ENCODE peak calls at places on chromosomes 7 and 10, in seven cellular contexts. N, U, Z, I, T, G and R are unnamed samples.

GRCh38 chr7:51344406-51344805 is 27.8 kb upstream of the COBL start:
- DNase-seq in N (no peak), U (no peak), Z (no peak), I (no peak), T (peak), G (no peak), R (no peak)

GRCh38 chr10:114045071-114045737 is 1.5 kb downstream of the ADRB1 start:
- DNase-seq in N (no peak), U (peak), Z (peak), I (no peak), T (peak), G (no peak), R (no peak)

GRCh38 chr7:22569586-22570321 is 69.8 kb upstream of the STEAP1B start:
- DNase-seq in N (no peak), U (peak), Z (no peak), I (no peak), T (no peak), G (no peak), R (no peak)

GRCh38 chr10:60710041-60710440 is 68.2 kb upstream of the CDK1 start:
- DNase-seq in N (no peak), U (no peak), Z (no peak), I (no peak), T (no peak), G (no peak), R (no peak)

GRCh38 chr10:48428896-48429295 is 122.4 kb downstream of the MAPK8 start:
- DNase-seq in N (no peak), U (no peak), Z (no peak), I (no peak), T (no peak), G (no peak), R (no peak)

GRCh38 chr10:30343962-30344361 is 5.1 kb downstream of the MTPAP start:
- DNase-seq in N (no peak), U (no peak), Z (no peak), I (no peak), T (no peak), G (no peak), R (no peak)

GRCh38 chr10:71395621-71396020 is 1.1 kb upstream of the CDH23 start:
- DNase-seq in N (no peak), U (no peak), Z (no peak), I (no peak), T (no peak), G (no peak), R (no peak)

GRCh38 chr7:2968176-2968575 is 75.5 kb downstream of the CARD11 start:
- DNase-seq in N (no peak), U (peak), Z (no peak), I (peak), T (no peak), G (peak), R (no peak)

GRCh38 chr7:88169717-88170320 is 50.0 kb downstream of the SRI start:
- DNase-seq in N (no peak), U (no peak), Z (no peak), I (no peak), T (no peak), G (no peak), R (no peak)

GRCh38 chr10:63346015-63346441 is 119.7 kb downstream of the JMJD1C start:
- DNase-seq in N (no peak), U (no peak), Z (no peak), I (no peak), T (no peak), G (no peak), R (no peak)

GRCh38 chr10:78357027-78357672 is 323.5 kb downstream of the RPS24 start:
- DNase-seq in N (no peak), U (no peak), Z (no peak), I (no peak), T (no peak), G (no peak), R (no peak)

GRCh38 chr7:3215624-3216585 is 85.1 kb upstream of the SDK1 start:
- DNase-seq in N (no peak), U (no peak), Z (no peak), I (no peak), T (no peak), G (no peak), R (no peak)

GRCh38 chr10:75788394-75789205 is 357.2 kb downstream of the LRMDA start:
- DNase-seq in N (no peak), U (no peak), Z (no peak), I (no peak), T (peak), G (no peak), R (no peak)

GRCh38 chr7:41691286-41691966 is 11.5 kb downstream of the INHBA start:
- DNase-seq in N (no peak), U (no peak), Z (no peak), I (no peak), T (no peak), G (no peak), R (no peak)

GRCh38 chr7:22110881-22111280 is 165.2 kb upstream of the CDCA7L start:
- DNase-seq in N (no peak), U (no peak), Z (no peak), I (no peak), T (no peak), G (no peak), R (no peak)

GRCh38 chr7:88243345-88243909 is 23.6 kb upstream of the SRI start:
- DNase-seq in N (no peak), U (no peak), Z (no peak), I (no peak), T (no peak), G (no peak), R (no peak)

GRCh38 chr10:70475661-70476060 is 2.9 kb upstream of the PALD1 start:
- DNase-seq in N (no peak), U (no peak), Z (no peak), I (no peak), T (no peak), G (no peak), R (no peak)

GRCh38 chr10:100970914-100971811 is 1.9 kb downstream of the SEMA4G start:
- DNase-seq in N (no peak), U (no peak), Z (no peak), I (no peak), T (peak), G (peak), R (no peak)

GRCh38 chr10:127186846-127187245 is 9.5 kb downstream of the INSYN2A start:
- DNase-seq in N (no peak), U (no peak), Z (no peak), I (no peak), T (no peak), G (no peak), R (no peak)

GRCh38 chr7:99762680-99763327 is 21.2 kb downstream of the CYP3A4 start:
- DNase-seq in N (no peak), U (no peak), Z (peak), I (no peak), T (peak), G (no peak), R (no peak)

GRCh38 chr10:76763360-76763759 is 874.2 kb downstream of the KCNMA1 start:
- DNase-seq in N (no peak), U (no peak), Z (no peak), I (no peak), T (no peak), G (no peak), R (no peak)

GRCh38 chr7:118285358-118285757 is 60.9 kb downstream of the ANKRD7 start:
- DNase-seq in N (no peak), U (no peak), Z (no peak), I (no peak), T (no peak), G (no peak), R (no peak)

GRCh38 chr10:86673827-86674581 is 5.7 kb downstream of the LDB3 start:
- DNase-seq in N (no peak), U (no peak), Z (peak), I (peak), T (no peak), G (no peak), R (no peak)

GRCh38 chr7:106518986-106519385 is 142.0 kb downstream of the CCDC71L start:
- DNase-seq in N (no peak), U (no peak), Z (no peak), I (no peak), T (no peak), G (no peak), R (no peak)

GRCh38 chr7:124762611-124763143 is 2.9 kb downstream of the GPR37 start:
- DNase-seq in N (no peak), U (no peak), Z (no peak), I (no peak), T (peak), G (no peak), R (no peak)

GRCh38 chr10:79984851-79985250 is 35.9 kb upstream of the SFTPD start:
- DNase-seq in N (no peak), U (peak), Z (no peak), I (no peak), T (no peak), G (no peak), R (no peak)

GRCh38 chr7:81482600-81483186 is 287.2 kb downstream of the HGF start:
- DNase-seq in N (no peak), U (no peak), Z (no peak), I (no peak), T (no peak), G (no peak), R (no peak)

GRCh38 chr10:85548038-85548437 is 818.6 kb downstream of the GRID1 start:
- DNase-seq in N (no peak), U (no peak), Z (no peak), I (peak), T (peak), G (no peak), R (peak)

GRCh38 chr7:139720705-139721231 is 57.0 kb downstream of the HIPK2 start:
- DNase-seq in N (no peak), U (no peak), Z (no peak), I (no peak), T (no peak), G (peak), R (no peak)

GRCh38 chr7:139494835-139495568 is 11.5 kb upstream of the KLRG2 start:
- DNase-seq in N (no peak), U (no peak), Z (no peak), I (no peak), T (no peak), G (no peak), R (no peak)

GRCh38 chr10:31927597-31928530 is 767 bp downstream of the ARHGAP12 start:
- DNase-seq in N (peak), U (peak), Z (peak), I (peak), T (peak), G (peak), R (peak)

GRCh38 chr7:47638679-47639306 is 56.9 kb upstream of the TNS3 start:
- DNase-seq in N (no peak), U (no peak), Z (no peak), I (no peak), T (peak), G (no peak), R (no peak)

GRCh38 chr7:23467731-23468720 is 2.3 kb downstream of the IGF2BP3 start:
- DNase-seq in N (no peak), U (no peak), Z (no peak), I (no peak), T (no peak), G (no peak), R (no peak)

GRCh38 chr7:44398953-44399574 is 73.7 kb upstream of the CAMK2B start:
- DNase-seq in N (no peak), U (no peak), Z (no peak), I (no peak), T (no peak), G (no peak), R (no peak)

GRCh38 chr10:77405771-77406241 is 231.8 kb downstream of the KCNMA1 start:
- DNase-seq in N (no peak), U (peak), Z (peak), I (peak), T (peak), G (no peak), R (no peak)

DNA sequence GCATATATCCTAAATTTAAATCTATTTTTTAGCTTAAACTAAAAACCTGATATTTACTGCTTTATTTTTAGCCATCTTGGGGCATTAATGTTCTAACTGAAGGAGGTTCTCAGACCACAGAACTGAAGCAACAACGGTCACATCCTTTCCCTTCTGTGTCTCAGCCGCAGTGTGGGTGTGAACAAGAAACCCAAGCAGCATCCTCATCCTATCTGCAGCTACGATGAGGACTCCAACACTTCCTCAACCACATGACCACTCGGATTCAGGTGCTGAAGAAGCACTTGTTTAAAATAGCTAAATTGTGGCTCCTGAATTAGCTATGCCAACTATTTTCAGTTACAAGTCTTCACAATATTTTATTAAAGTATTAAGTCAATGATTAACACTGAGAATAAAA is 5.3 kb downstream of the ESYT2 start:
- DNase-seq in N (no peak), U (no peak), Z (no peak), I (no peak), T (no peak), G (peak), R (no peak)
- H3K27ac ChIP-seq in N (peak), U (no peak), Z (no peak), I (no peak), T (no peak), G (peak), R (no peak)

GRCh38 chr7:155796381-155797261 is 15.6 kb downstream of the SHH start:
- DNase-seq in N (no peak), U (peak), Z (peak), I (peak), T (peak), G (peak), R (peak)

GRCh38 chr7:155793720-155794119 is 18.5 kb downstream of the SHH start:
- DNase-seq in N (no peak), U (no peak), Z (no peak), I (peak), T (no peak), G (no peak), R (no peak)

GRCh38 chr7:155795951-155796350 is 16.3 kb downstream of the SHH start:
- DNase-seq in N (no peak), U (no peak), Z (no peak), I (peak), T (no peak), G (no peak), R (no peak)

GRCh38 chr7:155794196-155794595 is 18.1 kb downstream of the SHH start:
- DNase-seq in N (no peak), U (no peak), Z (no peak), I (peak), T (no peak), G (no peak), R (no peak)

DNA sequence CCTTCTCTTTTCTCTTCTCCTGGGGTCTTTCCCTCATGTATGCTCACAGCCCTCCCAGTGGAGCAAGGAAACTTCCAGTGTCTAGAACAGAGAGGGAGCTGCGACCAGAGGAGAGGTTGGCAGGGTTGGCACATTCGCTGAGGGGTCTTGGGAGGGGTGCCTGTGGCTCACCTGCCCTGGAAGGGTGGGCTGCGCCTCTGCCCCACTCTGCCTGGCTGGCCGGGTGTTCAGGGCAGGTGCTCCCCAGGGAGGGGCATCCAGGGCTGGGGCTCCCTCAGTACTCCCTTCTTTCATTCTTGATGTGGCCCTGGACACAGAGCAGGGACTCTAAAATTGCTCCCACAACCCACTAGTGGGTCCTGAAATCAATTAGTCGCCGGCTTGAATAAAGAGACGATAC is 16.9 kb downstream of the SHH start:
- DNase-seq in N (no peak), U (no peak), Z (no peak), I (peak), T (no peak), G (no peak), R (no peak)
- H3K27ac ChIP-seq in N (no peak), U (no peak), Z (no peak), I (no peak), T (no peak), G (no peak), R (no peak)

DNA sequence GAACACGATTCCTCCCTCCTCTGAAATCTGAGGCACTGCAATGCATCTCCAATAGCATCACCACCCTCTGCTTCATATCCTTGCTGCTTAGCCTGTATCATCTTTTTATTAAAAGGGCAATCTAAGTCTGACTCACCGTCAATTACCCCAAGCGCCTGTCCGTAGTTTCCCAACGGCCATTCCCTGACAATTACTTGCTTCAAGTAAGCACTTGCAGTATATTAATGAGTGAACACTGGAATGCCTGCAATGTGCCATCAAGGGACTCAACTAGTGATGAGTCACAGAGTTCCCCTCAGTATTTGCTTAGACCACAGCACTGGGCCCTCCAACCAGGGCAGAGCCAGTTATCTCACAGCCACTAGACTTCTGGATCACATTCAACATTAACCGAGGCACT is 19.5 kb upstream of the PPP1R3C start:
- DNase-seq in N (no peak), U (no peak), Z (no peak), I (no peak), T (no peak), G (no peak), R (no peak)
- H3K27ac ChIP-seq in N (peak), U (no peak), Z (no peak), I (no peak), T (no peak), G (no peak), R (no peak)

GRCh38 chr10:14394179-14394578 is 63.5 kb upstream of the FRMD4A start:
- DNase-seq in N (no peak), U (no peak), Z (no peak), I (no peak), T (no peak), G (no peak), R (no peak)

GRCh38 chr10:14391342-14391741 is 60.6 kb upstream of the FRMD4A start:
- DNase-seq in N (no peak), U (no peak), Z (no peak), I (no peak), T (no peak), G (no peak), R (no peak)

GRCh38 chr10:14399641-14400040 is 68.9 kb upstream of the FRMD4A start:
- DNase-seq in N (no peak), U (no peak), Z (no peak), I (no peak), T (no peak), G (no peak), R (no peak)

GRCh38 chr10:14397069-14397468 is 66.3 kb upstream of the FRMD4A start:
- DNase-seq in N (no peak), U (peak), Z (peak), I (peak), T (no peak), G (no peak), R (peak)

GRCh38 chr10:14396441-14397048 is 65.8 kb upstream of the FRMD4A start:
- DNase-seq in N (no peak), U (no peak), Z (no peak), I (no peak), T (no peak), G (no peak), R (no peak)
- H3K27ac ChIP-seq in N (peak), U (no peak), Z (peak), I (peak), T (no peak), G (no peak), R (no peak)

GRCh38 chr10:44972874-44973306 is 5.7 kb downstream of the DEPP1 start:
- DNase-seq in N (no peak), U (no peak), Z (no peak), I (no peak), T (no peak), G (no peak), R (no peak)
- H3K27ac ChIP-seq in N (peak), U (peak), Z (peak), I (no peak), T (no peak), G (no peak), R (peak)

DNA sequence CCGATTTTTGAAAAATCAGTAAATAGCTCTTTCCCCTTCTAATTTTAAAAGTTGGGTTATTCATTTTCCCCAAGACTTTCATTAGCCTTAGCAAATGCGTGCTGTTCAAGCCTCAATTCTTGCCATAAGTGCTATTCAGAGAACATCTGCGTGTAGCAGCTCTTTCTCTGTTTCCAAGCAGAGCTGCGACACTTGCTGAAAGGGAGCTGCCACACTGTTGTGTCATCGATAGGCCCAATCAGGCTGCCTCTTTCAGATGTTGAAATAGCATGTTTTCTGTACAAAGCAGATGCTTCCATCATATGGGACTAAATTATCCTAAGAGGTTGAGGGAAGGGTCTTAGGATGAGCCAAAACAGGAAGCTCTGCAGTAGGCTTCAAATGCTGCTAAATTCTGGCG is 220.9 kb upstream of the CDC14C start:
- DNase-seq in N (no peak), U (no peak), Z (no peak), I (no peak), T (no peak), G (no peak), R (no peak)
- H3K27ac ChIP-seq in N (no peak), U (no peak), Z (no peak), I (no peak), T (no peak), G (no peak), R (no peak)

GRCh38 chr7:110775046-110775445 is 315.9 kb upstream of the LRRN3 start:
- DNase-seq in N (no peak), U (no peak), Z (no peak), I (no peak), T (no peak), G (no peak), R (no peak)
- H3K27ac ChIP-seq in N (no peak), U (no peak), Z (no peak), I (no peak), T (no peak), G (no peak), R (no peak)

DNA sequence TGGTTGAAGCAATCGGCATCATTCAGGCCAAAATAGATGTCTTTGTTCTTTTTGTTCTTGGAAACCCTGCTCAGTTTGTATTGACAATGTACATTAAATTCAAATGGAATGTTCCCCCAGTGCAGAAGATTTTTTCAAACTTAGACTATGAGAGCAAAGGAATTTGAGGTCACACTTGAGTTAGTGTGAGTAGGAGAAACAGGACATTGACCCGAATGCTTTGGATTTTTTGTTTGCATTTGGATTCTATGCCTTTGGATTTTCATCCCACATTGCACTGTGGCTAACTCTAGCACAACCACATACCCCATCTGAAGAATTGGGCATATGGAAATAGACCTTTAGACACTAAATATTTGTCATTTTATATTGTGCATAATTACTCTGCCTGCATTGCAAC is 480.1 kb downstream of the GALNT17 start:
- DNase-seq in N (no peak), U (no peak), Z (no peak), I (no peak), T (no peak), G (no peak), R (no peak)
- H3K27ac ChIP-seq in N (peak), U (no peak), Z (peak), I (peak), T (no peak), G (no peak), R (no peak)

GRCh38 chr7:158738841-158739240 is 34.2 kb upstream of the NCAPG2 start:
- DNase-seq in N (no peak), U (no peak), Z (no peak), I (no peak), T (no peak), G (no peak), R (no peak)
- H3K27ac ChIP-seq in N (no peak), U (no peak), Z (no peak), I (no peak), T (no peak), G (no peak), R (no peak)

GRCh38 chr7:76343294-76343930 is 15.4 kb downstream of the YWHAG start:
- DNase-seq in N (no peak), U (no peak), Z (no peak), I (no peak), T (no peak), G (no peak), R (no peak)
- H3K27ac ChIP-seq in N (no peak), U (no peak), Z (no peak), I (no peak), T (no peak), G (no peak), R (no peak)